ENCODE peak calls at places on chromosomes 11 and 22, in seven cellular contexts. V is cardiac muscle cell; L is stimulated activated CD4-positive, alpha-beta T cell treated with anti-CD3 and anti-CD28 coated beads, Interleukin-1b, Interleukin-23, amount 100 ng/mL, for 1 hour; F is EL; D is Right ventricle myocardium superior; Y is esophagus squamous epithelium; E is mucosa of gallbladder. T is an unnamed sample.

GRCh38 chr11:9563196-9563730 is 10.2 kb upstream of the WEE1 start:
- DNase-seq in V (no peak), L (no peak), F (no peak), D (no peak), Y (no peak), E (no peak), T (no peak)

GRCh38 chr11:73163638-73164174 is 21.6 kb upstream of the FCHSD2 start:
- DNase-seq in V (no peak), L (no peak), F (no peak), D (no peak), Y (no peak), E (no peak), T (no peak)

GRCh38 chr11:69948256-69949141 is 129.3 kb upstream of the FGF3 start:
- DNase-seq in V (no peak), L (no peak), F (peak), D (peak), Y (no peak), E (peak), T (peak)

GRCh38 chr11:134667505-134667904 is 255.5 kb upstream of the B3GAT1 start:
- DNase-seq in V (no peak), L (no peak), F (no peak), D (no peak), Y (no peak), E (no peak), T (no peak)

GRCh38 chr11:77590194-77590591 is 440 bp downstream of the AQP11 start:
- DNase-seq in V (peak), L (no peak), F (peak), D (peak), Y (no peak), E (peak), T (peak)

GRCh38 chr22:29443861-29444431 is 5.6 kb downstream of the RFPL1 start:
- DNase-seq in V (no peak), L (no peak), F (no peak), D (no peak), Y (no peak), E (no peak), T (peak)

GRCh38 chr11:4102711-4103110 is 8.1 kb downstream of the RRM1 start:
- DNase-seq in V (no peak), L (no peak), F (no peak), D (no peak), Y (no peak), E (no peak), T (no peak)

GRCh38 chr11:44078794-44079193 is 12.7 kb downstream of the ACCS start:
- DNase-seq in V (no peak), L (no peak), F (no peak), D (no peak), Y (no peak), E (no peak), T (no peak)

GRCh38 chr11:125263268-125263790 is 98.8 kb downstream of the PKNOX2 start:
- DNase-seq in V (peak), L (no peak), F (peak), D (peak), Y (no peak), E (peak), T (peak)

GRCh38 chr11:114354076-114354475 is 46.2 kb downstream of the C11orf71 start:
- DNase-seq in V (peak), L (no peak), F (peak), D (no peak), Y (no peak), E (no peak), T (peak)

GRCh38 chr11:64358907-64359711 is at the start of gene RPS6KA4:
- DNase-seq in V (peak), L (no peak), F (peak), D (peak), Y (no peak), E (peak), T (peak)

GRCh38 chr22:23182289-23183106 is 2.2 kb downstream of the BCR start:
- DNase-seq in V (no peak), L (no peak), F (no peak), D (no peak), Y (no peak), E (no peak), T (peak)

GRCh38 chr22:42905217-42905616 is 48.1 kb upstream of the ARFGAP3 start:
- DNase-seq in V (no peak), L (no peak), F (no peak), D (peak), Y (no peak), E (no peak), T (no peak)

GRCh38 chr11:17802491-17802890 is 67.9 kb downstream of the KCNC1 start:
- DNase-seq in V (no peak), L (no peak), F (no peak), D (no peak), Y (no peak), E (no peak), T (no peak)

GRCh38 chr11:106091480-106092123 is 14.1 kb downstream of the AASDHPPT start:
- DNase-seq in V (peak), L (no peak), F (peak), D (no peak), Y (no peak), E (no peak), T (peak)

GRCh38 chr11:79026803-79027445 is 413.9 kb downstream of the TENM4 start:
- DNase-seq in V (peak), L (no peak), F (no peak), D (no peak), Y (no peak), E (no peak), T (no peak)

GRCh38 chr11:64747961-64748715 is 4.2 kb upstream of the RASGRP2 start:
- DNase-seq in V (peak), L (no peak), F (peak), D (peak), Y (no peak), E (no peak), T (peak)

GRCh38 chr22:47337161-47337621 is 574.7 kb downstream of the TBC1D22A start:
- DNase-seq in V (peak), L (no peak), F (peak), D (no peak), Y (no peak), E (peak), T (peak)

GRCh38 chr11:16921019-16921418 is 93.2 kb downstream of the PLEKHA7 start:
- DNase-seq in V (no peak), L (no peak), F (no peak), D (no peak), Y (no peak), E (no peak), T (no peak)

GRCh38 chr22:37464181-37464580 is 22.0 kb downstream of the MFNG start:
- DNase-seq in V (peak), L (no peak), F (peak), D (no peak), Y (no peak), E (no peak), T (no peak)

GRCh38 chr11:32113200-32113599 is 22.3 kb downstream of the RCN1 start:
- DNase-seq in V (no peak), L (no peak), F (no peak), D (no peak), Y (no peak), E (no peak), T (no peak)

GRCh38 chr11:10379871-10380568 is 75.0 kb upstream of the AMPD3 start:
- DNase-seq in V (peak), L (no peak), F (no peak), D (no peak), Y (no peak), E (no peak), T (no peak)

GRCh38 chr11:125346565-125347260 is 149.4 kb downstream of the FEZ1 start:
- DNase-seq in V (no peak), L (no peak), F (no peak), D (no peak), Y (no peak), E (no peak), T (no peak)

GRCh38 chr22:42080287-42080686 is 787 bp downstream of the SMDT1 start:
- DNase-seq in V (peak), L (no peak), F (peak), D (peak), Y (no peak), E (no peak), T (peak)

GRCh38 chr22:28799834-28800307 is 498 bp downstream of the XBP1 start:
- DNase-seq in V (peak), L (no peak), F (peak), D (peak), Y (no peak), E (peak), T (peak)

GRCh38 chr11:86798988-86799387 is 1.4 kb upstream of the PRSS23 start:
- DNase-seq in V (peak), L (no peak), F (peak), D (no peak), Y (no peak), E (no peak), T (peak)

GRCh38 chr11:118164885-118165284 is 11.6 kb downstream of the SCN2B start:
- DNase-seq in V (no peak), L (no peak), F (no peak), D (no peak), Y (no peak), E (no peak), T (no peak)

GRCh38 chr11:72037554-72038311 is 39.0 kb downstream of the IL18BP start:
- DNase-seq in V (no peak), L (no peak), F (no peak), D (peak), Y (no peak), E (no peak), T (peak)

GRCh38 chr11:47950396-47950795 is 30.0 kb upstream of the PTPRJ start:
- DNase-seq in V (peak), L (peak), F (no peak), D (no peak), Y (no peak), E (no peak), T (no peak)

GRCh38 chr11:36056160-36056751 is 112.4 kb downstream of the LDLRAD3 start:
- DNase-seq in V (peak), L (no peak), F (peak), D (no peak), Y (no peak), E (no peak), T (peak)